ENCODE peak calls at places on chromosomes 16 and 17, in seven cellular contexts. M is endothelial cell, P is omental fat pad, W is esophagus muscularis mucosa, X is HCT116, S is mucosa of descending colon, L is endodermal cell. D is an unnamed sample.

GRCh38 chr17:73131993-73132595 is 32.7 kb upstream of the SSTR2 start:
- DNase-seq in P (no peak), W (no peak), S (no peak), M (no peak), L (peak; percentile 39), X (no peak), D (no peak)

GRCh38 chr17:323181-323580 is 29.4 kb downstream of the RPH3AL start:
- DNase-seq in L (peak; percentile 39), M (no peak), P (no peak), X (no peak), W (no peak), S (no peak), D (no peak)

GRCh38 chr17:49201481-49201927 is 8.9 kb downstream of the GNGT2 start:
- DNase-seq in S (no peak), X (no peak), P (no peak), M (no peak), W (no peak), L (peak; percentile 52), D (no peak)

GRCh38 chr17:42428141-42428944 is 5.3 kb upstream of the CAVIN1 start:
- DNase-seq in P (no peak), M (peak; percentile 62), W (no peak), L (peak; percentile 85), X (peak; percentile 88), S (peak; percentile 85), D (peak; percentile 78)

GRCh38 chr16:1858189-1858588 is 13.8 kb downstream of the MEIOB start:
- DNase-seq in X (no peak), L (no peak), W (no peak), M (no peak), P (no peak), S (no peak), D (no peak)

GRCh38 chr17:10046259-10046658 is 141.2 kb upstream of the RCVRN start:
- DNase-seq in P (no peak), W (no peak), M (no peak), S (no peak), X (no peak), L (no peak), D (no peak)

GRCh38 chr17:76445697-76446448 is 7.1 kb downstream of the UBE2O start:
- DNase-seq in S (no peak), L (peak; percentile 66), X (no peak), W (no peak), M (no peak), P (no peak), D (no peak)

GRCh38 chr17:55432358-55433028 is 10.9 kb upstream of the MMD start:
- DNase-seq in M (no peak), W (no peak), L (no peak), S (no peak), X (no peak), P (no peak), D (no peak)

GRCh38 chr17:81428121-81428515 is 32.9 kb downstream of the BAHCC1 start:
- DNase-seq in X (no peak), W (no peak), L (no peak), M (no peak), S (peak; percentile 45), P (no peak), D (peak; percentile 44)

GRCh38 chr17:48374650-48375230 is 55.3 kb downstream of the SKAP1 start:
- DNase-seq in P (no peak), L (peak; percentile 92), S (peak; percentile 74), M (peak; percentile 37), W (no peak), X (peak; percentile 63), D (peak; percentile 80)

GRCh38 chr17:73598131-73598680 is 46.0 kb downstream of the SDK2 start:
- DNase-seq in X (no peak), W (no peak), S (no peak), M (no peak), L (no peak), P (no peak), D (no peak)

GRCh38 chr16:82584553-82585152 is 42.1 kb upstream of the CDH13 start:
- DNase-seq in L (no peak), S (peak; percentile 36), W (no peak), M (no peak), P (no peak), X (no peak), D (no peak)

GRCh38 chr17:82370471-82371332 is 863 bp upstream of the UTS2R start:
- DNase-seq in P (no peak), X (no peak), L (no peak), M (no peak), S (peak; percentile 28), W (no peak), D (no peak)

GRCh38 chr17:28119049-28119448 is 76.6 kb downstream of the NLK start:
- DNase-seq in M (no peak), P (no peak), S (no peak), L (no peak), W (no peak), X (no peak), D (no peak)

GRCh38 chr16:17328971-17329370 is 141.8 kb downstream of the XYLT1 start:
- DNase-seq in S (peak; percentile 80), P (no peak), X (no peak), M (no peak), L (no peak), W (no peak), D (no peak)

GRCh38 chr17:80603380-80603779 is 58.7 kb downstream of the RPTOR start:
- DNase-seq in W (no peak), L (no peak), S (no peak), X (no peak), M (no peak), P (no peak), D (no peak)

GRCh38 chr17:78879679-78880186 is 23.3 kb downstream of the CEP295NL start:
- DNase-seq in P (no peak), X (no peak), M (no peak), S (peak; percentile 30), W (peak; percentile 95), L (no peak), D (no peak)

GRCh38 chr17:30337393-30337999 is 3.6 kb upstream of the TMIGD1 start:
- DNase-seq in X (no peak), S (no peak), M (no peak), W (peak; percentile 57), L (no peak), P (no peak), D (no peak)

GRCh38 chr17:9897569-9897968 is 7.5 kb downstream of the RCVRN start:
- DNase-seq in P (no peak), S (no peak), W (no peak), M (no peak), X (no peak), L (no peak), D (no peak)

GRCh38 chr17:67980456-67980855 is 15.8 kb downstream of the C17orf58 start:
- DNase-seq in M (no peak), P (no peak), W (no peak), S (no peak), X (no peak), L (no peak), D (no peak)

GRCh38 chr16:60755907-60756306 is 1280.3 kb downstream of the CDH8 start:
- DNase-seq in W (no peak), S (no peak), L (no peak), P (no peak), X (no peak), M (no peak), D (no peak)

GRCh38 chr17:55722016-55722706 is 503 bp downstream of the TMEM100 start:
- DNase-seq in L (no peak), M (no peak), P (no peak), W (no peak), X (no peak), S (no peak), D (no peak)

GRCh38 chr17:43448720-43449469 is 34.9 kb upstream of the DHX8 start:
- DNase-seq in W (no peak), P (no peak), M (no peak), L (no peak), S (no peak), X (no peak), D (no peak)

DNA sequence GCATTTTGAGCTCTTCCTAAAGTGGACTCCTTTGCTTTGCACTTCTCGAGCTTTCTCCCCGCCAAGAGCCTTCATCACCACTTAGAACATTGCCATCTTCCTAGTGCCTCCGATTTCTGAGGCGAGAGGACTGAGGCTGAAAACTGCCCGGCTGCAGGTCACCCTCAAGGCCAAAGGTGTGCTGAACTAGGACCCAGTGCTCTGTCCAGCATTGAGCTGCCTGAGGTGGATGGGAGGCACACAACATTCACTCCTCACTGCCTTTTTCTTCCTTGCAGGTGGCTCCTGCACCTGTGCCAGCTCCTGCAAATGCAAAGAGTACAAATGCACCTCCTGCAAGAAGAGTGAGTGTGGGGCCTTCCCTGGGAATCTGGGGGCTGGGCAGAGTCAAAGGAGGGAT is 5.4 kb downstream of the MT1A start:
- DNase-seq in L (no peak), S (no peak), P (no peak), M (no peak), X (no peak), W (no peak), D (no peak)
- TF ChIP-seq CTCF in L (no peak), S (no peak), P (no peak), M (no peak), X (no peak), W (no peak), D (no peak)

DNA sequence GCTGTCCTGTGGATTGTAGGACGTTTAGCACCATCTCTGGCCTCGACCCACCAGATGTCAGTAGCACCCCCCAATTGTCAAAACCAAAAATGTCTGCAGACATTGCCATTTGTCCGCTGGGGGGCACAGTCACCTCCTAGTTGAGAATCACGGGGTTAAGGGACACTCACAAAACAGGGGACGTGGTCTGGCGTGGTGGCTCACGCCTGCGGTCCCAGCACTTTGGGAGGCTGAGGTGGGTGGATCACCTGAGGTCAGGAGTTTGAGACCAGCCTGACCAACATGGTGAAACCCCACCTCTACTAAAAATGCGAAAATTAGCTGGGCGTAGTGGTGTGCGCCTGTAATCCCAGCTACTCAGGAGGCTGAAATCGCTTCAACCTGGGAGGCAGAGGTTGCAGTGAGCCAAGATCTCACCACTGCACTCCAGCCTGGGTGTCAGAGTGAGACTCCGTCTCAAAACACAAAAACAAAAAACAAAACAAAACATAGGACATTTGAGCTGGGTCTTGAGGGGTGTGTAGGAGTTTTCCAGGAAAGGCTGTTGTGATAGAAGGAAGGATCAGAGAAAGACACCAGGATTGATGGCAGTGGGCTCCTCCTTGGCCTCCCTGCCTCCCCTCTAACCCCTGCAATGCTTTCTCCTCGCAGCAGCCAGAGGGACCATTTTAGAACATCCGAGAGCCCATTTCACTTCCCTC is 171.8 kb upstream of the GSE1 start:
- DNase-seq in M (no peak), W (no peak), X (peak; percentile 13), P (no peak), L (no peak), S (no peak), D (no peak)
- TF ChIP-seq CTCF in M (no peak), W (no peak), X (peak; percentile 43), P (no peak), L (peak; percentile 36), S (no peak), D (no peak)

DNA sequence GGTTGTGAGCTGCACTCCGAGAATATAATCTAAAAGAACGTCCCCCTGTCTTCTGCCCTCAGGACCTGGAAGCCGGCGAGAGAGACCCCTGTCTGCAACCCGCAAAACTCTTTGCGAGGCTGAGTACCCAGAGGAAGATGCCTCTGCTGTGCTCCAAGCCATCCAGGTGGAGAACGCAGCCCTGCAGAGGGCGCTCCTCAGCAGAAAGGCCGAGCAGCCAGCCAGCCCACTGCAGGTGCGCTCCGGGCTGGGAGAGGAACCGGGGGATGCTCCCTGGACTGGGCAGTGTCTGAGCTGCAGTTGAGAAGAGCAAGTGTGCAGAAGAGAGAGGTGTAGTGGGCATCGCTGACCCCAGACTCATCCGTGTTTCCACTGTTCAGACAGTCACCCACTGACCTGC is 148.3 kb downstream of the KATNIP start:
- DNase-seq in M (peak; percentile 69), L (peak; percentile 96), S (peak; percentile 38), W (no peak), P (no peak), X (no peak), D (no peak)
- TF ChIP-seq CTCF in M (peak; percentile 30), L (peak; percentile 91), S (no peak), W (no peak), P (no peak), X (peak; percentile 75), D (peak; percentile 17)

GRCh38 chr17:33292184-33292980 is 713 bp downstream of the ASIC2 start:
- DNase-seq in S (peak; percentile 58), W (no peak), X (no peak), P (no peak), M (peak; percentile 57), L (peak; percentile 93), D (no peak)
- TF ChIP-seq CTCF in S (peak; percentile 22), W (no peak), X (no peak), P (no peak), M (peak; percentile 38), L (peak; percentile 76), D (no peak)